ENCODE peak calls at places on chromosomes 7 and 10, in ten cellular contexts. One of them, this sample, is unnamed.
A peak's percentile ranks its signal among the peaks of the same experiment; 100 is the strongest.

GRCh38 chr7:101792051-101792651 is 25.3 kb upstream of the CUX1 start:
- DNase-seq in stomach: no peak
- DNase-seq in heart right ventricle: peak; percentile 29
- DNase-seq in right cardiac atrium: peak; percentile 73
- DNase-seq in uterus: peak; percentile 80
- DNase-seq in CD8-positive, alpha-beta T cell: no peak
- DNase-seq in tibial nerve: peak; percentile 63
- DNase-seq in Peyer's patch: no peak
- DNase-seq in lung: no peak
- DNase-seq in SJCRH30: no peak
- DNase-seq in this sample: no peak

GRCh38 chr10:126895214-126895781 is 9.9 kb upstream of the DOCK1 start:
- DNase-seq in CD8-positive, alpha-beta T cell: no peak
- DNase-seq in right cardiac atrium: no peak
- DNase-seq in SJCRH30: no peak
- DNase-seq in lung: no peak
- DNase-seq in Peyer's patch: no peak
- DNase-seq in heart right ventricle: no peak
- DNase-seq in stomach: peak; percentile 80
- DNase-seq in uterus: no peak
- DNase-seq in tibial nerve: no peak
- DNase-seq in this sample: no peak

GRCh38 chr10:68192113-68192512 is 39.8 kb downstream of the ATOH7 start:
- DNase-seq in uterus: no peak
- DNase-seq in SJCRH30: no peak
- DNase-seq in tibial nerve: no peak
- DNase-seq in Peyer's patch: no peak
- DNase-seq in stomach: no peak
- DNase-seq in CD8-positive, alpha-beta T cell: no peak
- DNase-seq in heart right ventricle: no peak
- DNase-seq in right cardiac atrium: no peak
- DNase-seq in lung: no peak
- DNase-seq in this sample: no peak

GRCh38 chr10:28047061-28047460 is 48.2 kb upstream of the ODAD2 start:
- DNase-seq in Peyer's patch: no peak
- DNase-seq in tibial nerve: no peak
- DNase-seq in SJCRH30: peak; percentile 76
- DNase-seq in heart right ventricle: no peak
- DNase-seq in stomach: no peak
- DNase-seq in lung: no peak
- DNase-seq in right cardiac atrium: no peak
- DNase-seq in uterus: no peak
- DNase-seq in CD8-positive, alpha-beta T cell: no peak
- DNase-seq in this sample: no peak

GRCh38 chr10:89352039-89352597 is 24.3 kb downstream of the IFIT3 start:
- DNase-seq in lung: peak; percentile 70
- DNase-seq in stomach: peak; percentile 63
- DNase-seq in CD8-positive, alpha-beta T cell: no peak
- DNase-seq in Peyer's patch: no peak
- DNase-seq in heart right ventricle: peak; percentile 51
- DNase-seq in uterus: peak; percentile 34
- DNase-seq in tibial nerve: no peak
- DNase-seq in right cardiac atrium: peak; percentile 65
- DNase-seq in SJCRH30: no peak
- DNase-seq in this sample: no peak

GRCh38 chr7:51350195-51350896 is 33.7 kb upstream of the COBL start:
- DNase-seq in Peyer's patch: no peak
- DNase-seq in CD8-positive, alpha-beta T cell: no peak
- DNase-seq in stomach: peak; percentile 75
- DNase-seq in lung: peak; percentile 34
- DNase-seq in heart right ventricle: no peak
- DNase-seq in tibial nerve: no peak
- DNase-seq in SJCRH30: peak; percentile 56
- DNase-seq in right cardiac atrium: no peak
- DNase-seq in uterus: no peak
- DNase-seq in this sample: no peak

GRCh38 chr10:110642980-110643655 is 1.0 kb upstream of the RBM20 start:
- DNase-seq in right cardiac atrium: peak; percentile 57
- DNase-seq in stomach: no peak
- DNase-seq in uterus: no peak
- DNase-seq in CD8-positive, alpha-beta T cell: no peak
- DNase-seq in lung: no peak
- DNase-seq in tibial nerve: no peak
- DNase-seq in SJCRH30: no peak
- DNase-seq in Peyer's patch: no peak
- DNase-seq in heart right ventricle: no peak
- DNase-seq in this sample: no peak

GRCh38 chr10:75809003-75809402 is 377.6 kb downstream of the LRMDA start:
- DNase-seq in right cardiac atrium: no peak
- DNase-seq in tibial nerve: no peak
- DNase-seq in SJCRH30: no peak
- DNase-seq in heart right ventricle: no peak
- DNase-seq in CD8-positive, alpha-beta T cell: no peak
- DNase-seq in Peyer's patch: no peak
- DNase-seq in lung: no peak
- DNase-seq in uterus: no peak
- DNase-seq in stomach: no peak
- DNase-seq in this sample: no peak

GRCh38 chr7:131148708-131149428 is 178.8 kb upstream of the MKLN1 start:
- DNase-seq in lung: no peak
- DNase-seq in stomach: no peak
- DNase-seq in tibial nerve: no peak
- DNase-seq in heart right ventricle: no peak
- DNase-seq in Peyer's patch: no peak
- DNase-seq in uterus: no peak
- DNase-seq in SJCRH30: no peak
- DNase-seq in right cardiac atrium: no peak
- DNase-seq in CD8-positive, alpha-beta T cell: no peak
- DNase-seq in this sample: no peak

GRCh38 chr7:127907638-127908040 is 123.6 kb downstream of the LRRC4 start:
- DNase-seq in Peyer's patch: no peak
- DNase-seq in CD8-positive, alpha-beta T cell: no peak
- DNase-seq in right cardiac atrium: no peak
- DNase-seq in uterus: no peak
- DNase-seq in heart right ventricle: no peak
- DNase-seq in stomach: no peak
- DNase-seq in tibial nerve: no peak
- DNase-seq in lung: no peak
- DNase-seq in SJCRH30: peak; percentile 20
- DNase-seq in this sample: no peak

GRCh38 chr7:2894118-2894940 is 50.2 kb upstream of the GNA12 start:
- DNase-seq in heart right ventricle: no peak
- DNase-seq in stomach: peak; percentile 32
- DNase-seq in right cardiac atrium: no peak
- DNase-seq in CD8-positive, alpha-beta T cell: peak; percentile 49
- DNase-seq in Peyer's patch: no peak
- DNase-seq in tibial nerve: no peak
- DNase-seq in SJCRH30: peak; percentile 85
- DNase-seq in uterus: no peak
- DNase-seq in lung: no peak
- DNase-seq in this sample: peak; percentile 13

GRCh38 chr7:112929411-112929810 is 139.2 kb upstream of the TMEM168 start:
- DNase-seq in CD8-positive, alpha-beta T cell: no peak
- DNase-seq in Peyer's patch: no peak
- DNase-seq in SJCRH30: no peak
- DNase-seq in stomach: no peak
- DNase-seq in lung: no peak
- DNase-seq in heart right ventricle: no peak
- DNase-seq in right cardiac atrium: no peak
- DNase-seq in uterus: no peak
- DNase-seq in tibial nerve: no peak
- DNase-seq in this sample: no peak

GRCh38 chr7:32472015-32472414 is 18.2 kb downstream of the LSM5 start:
- DNase-seq in CD8-positive, alpha-beta T cell: no peak
- DNase-seq in uterus: no peak
- DNase-seq in lung: no peak
- DNase-seq in right cardiac atrium: no peak
- DNase-seq in Peyer's patch: no peak
- DNase-seq in SJCRH30: no peak
- DNase-seq in heart right ventricle: no peak
- DNase-seq in stomach: no peak
- DNase-seq in tibial nerve: no peak
- DNase-seq in this sample: no peak

GRCh38 chr7:143492043-143492471 is 14.4 kb downstream of the TAS2R41 start:
- DNase-seq in heart right ventricle: no peak
- DNase-seq in stomach: no peak
- DNase-seq in tibial nerve: no peak
- DNase-seq in right cardiac atrium: no peak
- DNase-seq in lung: no peak
- DNase-seq in CD8-positive, alpha-beta T cell: no peak
- DNase-seq in uterus: no peak
- DNase-seq in SJCRH30: no peak
- DNase-seq in Peyer's patch: no peak
- DNase-seq in this sample: no peak

GRCh38 chr10:70540089-70540788 is 61.7 kb downstream of the PALD1 start:
- DNase-seq in uterus: no peak
- DNase-seq in CD8-positive, alpha-beta T cell: peak; percentile 18
- DNase-seq in stomach: no peak
- DNase-seq in Peyer's patch: no peak
- DNase-seq in SJCRH30: no peak
- DNase-seq in heart right ventricle: peak; percentile 32
- DNase-seq in lung: no peak
- DNase-seq in tibial nerve: no peak
- DNase-seq in right cardiac atrium: peak; percentile 76
- DNase-seq in this sample: no peak

GRCh38 chr7:93910076-93910994 is 4.0 kb downstream of the GNGT1 start:
- DNase-seq in CD8-positive, alpha-beta T cell: no peak
- DNase-seq in uterus: peak; percentile 86
- DNase-seq in Peyer's patch: no peak
- DNase-seq in heart right ventricle: peak; percentile 43
- DNase-seq in tibial nerve: peak; percentile 70
- DNase-seq in SJCRH30: peak; percentile 54
- DNase-seq in stomach: no peak
- DNase-seq in lung: no peak
- DNase-seq in right cardiac atrium: peak; percentile 55
- DNase-seq in this sample: no peak

GRCh38 chr10:128463991-128464755 is 337.9 kb upstream of the MKI67 start:
- DNase-seq in stomach: peak; percentile 36
- DNase-seq in CD8-positive, alpha-beta T cell: no peak
- DNase-seq in lung: peak; percentile 46
- DNase-seq in right cardiac atrium: no peak
- DNase-seq in Peyer's patch: no peak
- DNase-seq in heart right ventricle: peak; percentile 73
- DNase-seq in uterus: peak; percentile 43
- DNase-seq in SJCRH30: peak; percentile 49
- DNase-seq in tibial nerve: peak; percentile 43
- DNase-seq in this sample: peak; percentile 43

GRCh38 chr7:135782377-135782776 is 33.8 kb upstream of the FAM180A start:
- DNase-seq in stomach: no peak
- DNase-seq in uterus: no peak
- DNase-seq in CD8-positive, alpha-beta T cell: no peak
- DNase-seq in SJCRH30: no peak
- DNase-seq in right cardiac atrium: no peak
- DNase-seq in lung: no peak
- DNase-seq in tibial nerve: no peak
- DNase-seq in Peyer's patch: no peak
- DNase-seq in heart right ventricle: no peak
- DNase-seq in this sample: no peak

GRCh38 chr10:8312079-8312478 is 257.6 kb downstream of the GATA3 start:
- DNase-seq in lung: no peak
- DNase-seq in Peyer's patch: no peak
- DNase-seq in tibial nerve: no peak
- DNase-seq in right cardiac atrium: no peak
- DNase-seq in heart right ventricle: no peak
- DNase-seq in uterus: no peak
- DNase-seq in SJCRH30: no peak
- DNase-seq in stomach: no peak
- DNase-seq in CD8-positive, alpha-beta T cell: no peak
- DNase-seq in this sample: no peak

GRCh38 chr10:16146993-16147392 is 286.7 kb upstream of the MINDY3 start:
- DNase-seq in tibial nerve: no peak
- DNase-seq in heart right ventricle: no peak
- DNase-seq in Peyer's patch: no peak
- DNase-seq in SJCRH30: no peak
- DNase-seq in CD8-positive, alpha-beta T cell: no peak
- DNase-seq in lung: no peak
- DNase-seq in uterus: no peak
- DNase-seq in stomach: no peak
- DNase-seq in right cardiac atrium: no peak
- DNase-seq in this sample: no peak

GRCh38 chr7:41731486-41732278 is 28.8 kb upstream of the INHBA start:
- DNase-seq in SJCRH30: no peak
- DNase-seq in right cardiac atrium: no peak
- DNase-seq in tibial nerve: no peak
- DNase-seq in uterus: no peak
- DNase-seq in heart right ventricle: no peak
- DNase-seq in lung: no peak
- DNase-seq in stomach: no peak
- DNase-seq in Peyer's patch: no peak
- DNase-seq in CD8-positive, alpha-beta T cell: no peak
- DNase-seq in this sample: no peak

GRCh38 chr7:158472631-158473030 is 115.0 kb downstream of the PTPRN2 start:
- DNase-seq in CD8-positive, alpha-beta T cell: no peak
- DNase-seq in heart right ventricle: no peak
- DNase-seq in Peyer's patch: no peak
- DNase-seq in SJCRH30: no peak
- DNase-seq in lung: no peak
- DNase-seq in tibial nerve: no peak
- DNase-seq in right cardiac atrium: no peak
- DNase-seq in uterus: no peak
- DNase-seq in stomach: no peak
- DNase-seq in this sample: no peak
- H3K9me3 ChIP-seq in CD8-positive, alpha-beta T cell: no peaks in the 10 kb centered on the region
- H3K9me3 ChIP-seq in heart right ventricle: no peaks in the 10 kb centered on the region
- H3K9me3 ChIP-seq in Peyer's patch: no peaks in the 10 kb centered on the region
- H3K9me3 ChIP-seq in SJCRH30: no peaks in the 10 kb centered on the region
- H3K9me3 ChIP-seq in lung: no peaks in the 10 kb centered on the region
- H3K9me3 ChIP-seq in tibial nerve: no peaks in the 10 kb centered on the region
- H3K9me3 ChIP-seq in right cardiac atrium: no peaks in the 10 kb centered on the region
- H3K9me3 ChIP-seq in uterus: no peaks in the 10 kb centered on the region
- H3K9me3 ChIP-seq in stomach: no peaks in the 10 kb centered on the region
- H3K9me3 ChIP-seq in this sample: no peaks in the 10 kb centered on the region

GRCh38 chr10:131766096-131766495 is 134.7 kb upstream of the PPP2R2D start:
- DNase-seq in SJCRH30: no peak
- DNase-seq in CD8-positive, alpha-beta T cell: no peak
- DNase-seq in right cardiac atrium: no peak
- DNase-seq in uterus: no peak
- DNase-seq in heart right ventricle: no peak
- DNase-seq in Peyer's patch: peak; percentile 35
- DNase-seq in lung: no peak
- DNase-seq in tibial nerve: no peak
- DNase-seq in stomach: no peak
- DNase-seq in this sample: no peak
- H3K9me3 ChIP-seq in SJCRH30: no peaks in the 10 kb centered on the region
- H3K9me3 ChIP-seq in CD8-positive, alpha-beta T cell: no peaks in the 10 kb centered on the region
- H3K9me3 ChIP-seq in right cardiac atrium: no peaks in the 10 kb centered on the region
- H3K9me3 ChIP-seq in uterus: no peaks in the 10 kb centered on the region
- H3K9me3 ChIP-seq in heart right ventricle: no peaks in the 10 kb centered on the region
- H3K9me3 ChIP-seq in Peyer's patch: no peaks in the 10 kb centered on the region
- H3K9me3 ChIP-seq in lung: no peaks in the 10 kb centered on the region
- H3K9me3 ChIP-seq in tibial nerve: no peaks in the 10 kb centered on the region
- H3K9me3 ChIP-seq in stomach: no peaks in the 10 kb centered on the region
- H3K9me3 ChIP-seq in this sample: no peaks in the 10 kb centered on the region

GRCh38 chr10:35576730-35577129 is 28.4 kb upstream of the GJD4 start:
- DNase-seq in SJCRH30: no peak
- DNase-seq in Peyer's patch: no peak
- DNase-seq in uterus: no peak
- DNase-seq in lung: no peak
- DNase-seq in heart right ventricle: no peak
- DNase-seq in CD8-positive, alpha-beta T cell: no peak
- DNase-seq in right cardiac atrium: no peak
- DNase-seq in tibial nerve: no peak
- DNase-seq in stomach: no peak
- DNase-seq in this sample: no peak
- H3K9me3 ChIP-seq in SJCRH30: no peaks in the 10 kb centered on the region
- H3K9me3 ChIP-seq in Peyer's patch: no peaks in the 10 kb centered on the region
- H3K9me3 ChIP-seq in uterus: no peaks in the 10 kb centered on the region
- H3K9me3 ChIP-seq in lung: no peaks in the 10 kb centered on the region
- H3K9me3 ChIP-seq in heart right ventricle: no peaks in the 10 kb centered on the region
- H3K9me3 ChIP-seq in CD8-positive, alpha-beta T cell: no peaks in the 10 kb centered on the region
- H3K9me3 ChIP-seq in right cardiac atrium: no peaks in the 10 kb centered on the region
- H3K9me3 ChIP-seq in tibial nerve: no peaks in the 10 kb centered on the region
- H3K9me3 ChIP-seq in stomach: no peaks in the 10 kb centered on the region
- H3K9me3 ChIP-seq in this sample: no peaks in the 10 kb centered on the region

GRCh38 chr7:57425969-57426628 is 23.9 kb upstream of the ZNF716 start:
- DNase-seq in uterus: no peak
- DNase-seq in SJCRH30: peak; percentile 9
- DNase-seq in CD8-positive, alpha-beta T cell: no peak
- DNase-seq in lung: peak; percentile 19
- DNase-seq in heart right ventricle: no peak
- DNase-seq in stomach: no peak
- DNase-seq in Peyer's patch: no peak
- DNase-seq in right cardiac atrium: no peak
- DNase-seq in tibial nerve: no peak
- DNase-seq in this sample: no peak
- H3K9me3 ChIP-seq in uterus: no peaks in the 10 kb centered on the region
- H3K9me3 ChIP-seq in SJCRH30: no peaks in the 10 kb centered on the region
- H3K9me3 ChIP-seq in CD8-positive, alpha-beta T cell: no peaks in the 10 kb centered on the region
- H3K9me3 ChIP-seq in lung: peaks cover 3% of the 10 kb centered on the region
- H3K9me3 ChIP-seq in heart right ventricle: no peaks in the 10 kb centered on the region
- H3K9me3 ChIP-seq in stomach: peaks cover 66% of the 10 kb centered on the region
- H3K9me3 ChIP-seq in Peyer's patch: no peaks in the 10 kb centered on the region
- H3K9me3 ChIP-seq in right cardiac atrium: no peaks in the 10 kb centered on the region
- H3K9me3 ChIP-seq in tibial nerve: no peaks in the 10 kb centered on the region
- H3K9me3 ChIP-seq in this sample: no peaks in the 10 kb centered on the region